ENCODE peak calls at places on chromosomes 4 and X, in ten cellular contexts. One of them, this sample, is unnamed.

GRCh38 chrX:110156167-110156754 is 153.3 kb downstream of the TMEM164 start:
- DNase-seq in fibroblast of the aortic adventitia: peak; percentile 36
- DNase-seq in foreskin keratinocyte: no peak
- DNase-seq in CD4-positive, alpha-beta memory T cell: peak; percentile 32
- DNase-seq in cardiac muscle cell: peak; percentile 21
- DNase-seq in heart right ventricle: no peak
- DNase-seq in SK-MEL-5: no peak
- DNase-seq in head of caudate nucleus: no peak
- DNase-seq in GM12865: no peak
- DNase-seq in mesenteric fat pad: no peak
- DNase-seq in this sample: no peak

GRCh38 chr4:124904723-124905390 is 192.3 kb upstream of the ANKRD50 start:
- DNase-seq in fibroblast of the aortic adventitia: no peak
- DNase-seq in foreskin keratinocyte: peak; percentile 12
- DNase-seq in CD4-positive, alpha-beta memory T cell: no peak
- DNase-seq in cardiac muscle cell: peak; percentile 2
- DNase-seq in heart right ventricle: no peak
- DNase-seq in SK-MEL-5: no peak
- DNase-seq in head of caudate nucleus: no peak
- DNase-seq in GM12865: no peak
- DNase-seq in mesenteric fat pad: no peak
- DNase-seq in this sample: no peak

GRCh38 chrX:48937065-48937907 is 18.5 kb upstream of the PIM2 start:
- DNase-seq in fibroblast of the aortic adventitia: no peak
- DNase-seq in foreskin keratinocyte: no peak
- DNase-seq in CD4-positive, alpha-beta memory T cell: peak; percentile 92
- DNase-seq in cardiac muscle cell: peak; percentile 30
- DNase-seq in heart right ventricle: peak; percentile 34
- DNase-seq in SK-MEL-5: peak; percentile 17
- DNase-seq in head of caudate nucleus: no peak
- DNase-seq in GM12865: peak; percentile 95
- DNase-seq in mesenteric fat pad: no peak
- DNase-seq in this sample: no peak

GRCh38 chrX:53236025-53236679 is 11.1 kb upstream of the KDM5C start:
- DNase-seq in fibroblast of the aortic adventitia: no peak
- DNase-seq in foreskin keratinocyte: no peak
- DNase-seq in CD4-positive, alpha-beta memory T cell: no peak
- DNase-seq in cardiac muscle cell: no peak
- DNase-seq in heart right ventricle: no peak
- DNase-seq in SK-MEL-5: no peak
- DNase-seq in head of caudate nucleus: no peak
- DNase-seq in GM12865: no peak
- DNase-seq in mesenteric fat pad: no peak
- DNase-seq in this sample: no peak

GRCh38 chr4:182343435-182343834 is 100.2 kb downstream of the TENM3 start:
- DNase-seq in fibroblast of the aortic adventitia: no peak
- DNase-seq in foreskin keratinocyte: no peak
- DNase-seq in CD4-positive, alpha-beta memory T cell: no peak
- DNase-seq in cardiac muscle cell: no peak
- DNase-seq in heart right ventricle: no peak
- DNase-seq in SK-MEL-5: no peak
- DNase-seq in head of caudate nucleus: no peak
- DNase-seq in GM12865: no peak
- DNase-seq in mesenteric fat pad: no peak
- DNase-seq in this sample: no peak

GRCh38 chr4:88737304-88738015 is 39.8 kb upstream of the NAP1L5 start:
- DNase-seq in fibroblast of the aortic adventitia: peak; percentile 29
- DNase-seq in foreskin keratinocyte: peak; percentile 37
- DNase-seq in CD4-positive, alpha-beta memory T cell: peak; percentile 17
- DNase-seq in cardiac muscle cell: no peak
- DNase-seq in heart right ventricle: no peak
- DNase-seq in SK-MEL-5: no peak
- DNase-seq in head of caudate nucleus: no peak
- DNase-seq in GM12865: no peak
- DNase-seq in mesenteric fat pad: no peak
- DNase-seq in this sample: no peak

GRCh38 chrX:136250191-136251041 is 784 bp downstream of the MAP7D3 start:
- DNase-seq in fibroblast of the aortic adventitia: no peak
- DNase-seq in foreskin keratinocyte: no peak
- DNase-seq in CD4-positive, alpha-beta memory T cell: no peak
- DNase-seq in cardiac muscle cell: peak; percentile 18
- DNase-seq in heart right ventricle: no peak
- DNase-seq in SK-MEL-5: peak; percentile 12
- DNase-seq in head of caudate nucleus: no peak
- DNase-seq in GM12865: peak; percentile 8
- DNase-seq in mesenteric fat pad: no peak
- DNase-seq in this sample: no peak

GRCh38 chrX:32118832-32119231 is 1047.0 kb upstream of the FTHL17 start:
- DNase-seq in fibroblast of the aortic adventitia: no peak
- DNase-seq in foreskin keratinocyte: no peak
- DNase-seq in CD4-positive, alpha-beta memory T cell: no peak
- DNase-seq in cardiac muscle cell: no peak
- DNase-seq in heart right ventricle: no peak
- DNase-seq in SK-MEL-5: no peak
- DNase-seq in head of caudate nucleus: no peak
- DNase-seq in GM12865: no peak
- DNase-seq in mesenteric fat pad: no peak
- DNase-seq in this sample: no peak

GRCh38 chr4:528835-529234 is 29.8 kb downstream of the PIGG start:
- DNase-seq in fibroblast of the aortic adventitia: no peak
- DNase-seq in foreskin keratinocyte: no peak
- DNase-seq in CD4-positive, alpha-beta memory T cell: no peak
- DNase-seq in cardiac muscle cell: no peak
- DNase-seq in heart right ventricle: no peak
- DNase-seq in SK-MEL-5: no peak
- DNase-seq in head of caudate nucleus: no peak
- DNase-seq in GM12865: no peak
- DNase-seq in mesenteric fat pad: peak; percentile 30
- DNase-seq in this sample: no peak

GRCh38 chrX:41470706-41471105 is 23.6 kb downstream of the NYX start:
- DNase-seq in fibroblast of the aortic adventitia: no peak
- DNase-seq in foreskin keratinocyte: no peak
- DNase-seq in CD4-positive, alpha-beta memory T cell: no peak
- DNase-seq in cardiac muscle cell: no peak
- DNase-seq in heart right ventricle: no peak
- DNase-seq in SK-MEL-5: no peak
- DNase-seq in head of caudate nucleus: no peak
- DNase-seq in GM12865: no peak
- DNase-seq in mesenteric fat pad: peak; percentile 22
- DNase-seq in this sample: no peak

GRCh38 chr4:105560488-105560887 is 8.1 kb downstream of the ARHGEF38 start:
- DNase-seq in fibroblast of the aortic adventitia: no peak
- DNase-seq in foreskin keratinocyte: peak; percentile 47
- DNase-seq in CD4-positive, alpha-beta memory T cell: no peak
- DNase-seq in cardiac muscle cell: no peak
- DNase-seq in heart right ventricle: no peak
- DNase-seq in SK-MEL-5: no peak
- DNase-seq in head of caudate nucleus: no peak
- DNase-seq in GM12865: no peak
- DNase-seq in mesenteric fat pad: no peak
- DNase-seq in this sample: no peak

GRCh38 chr4:155249036-155249566 is 40.7 kb downstream of the NPY2R start:
- DNase-seq in fibroblast of the aortic adventitia: no peak
- DNase-seq in foreskin keratinocyte: no peak
- DNase-seq in CD4-positive, alpha-beta memory T cell: no peak
- DNase-seq in cardiac muscle cell: no peak
- DNase-seq in heart right ventricle: no peak
- DNase-seq in SK-MEL-5: no peak
- DNase-seq in head of caudate nucleus: no peak
- DNase-seq in GM12865: no peak
- DNase-seq in mesenteric fat pad: no peak
- DNase-seq in this sample: no peak

GRCh38 chr4:123340381-123340701 is 56.3 kb upstream of the SPRY1 start:
- DNase-seq in fibroblast of the aortic adventitia: peak; percentile 89
- DNase-seq in foreskin keratinocyte: peak; percentile 86
- DNase-seq in CD4-positive, alpha-beta memory T cell: no peak
- DNase-seq in cardiac muscle cell: no peak
- DNase-seq in heart right ventricle: no peak
- DNase-seq in SK-MEL-5: no peak
- DNase-seq in head of caudate nucleus: no peak
- DNase-seq in GM12865: no peak
- DNase-seq in mesenteric fat pad: no peak
- DNase-seq in this sample: no peak

GRCh38 chrX:15167826-15168225 is 102.1 kb downstream of the ASB9 start:
- DNase-seq in fibroblast of the aortic adventitia: no peak
- DNase-seq in foreskin keratinocyte: no peak
- DNase-seq in CD4-positive, alpha-beta memory T cell: no peak
- DNase-seq in cardiac muscle cell: no peak
- DNase-seq in heart right ventricle: no peak
- DNase-seq in SK-MEL-5: no peak
- DNase-seq in head of caudate nucleus: no peak
- DNase-seq in GM12865: no peak
- DNase-seq in mesenteric fat pad: no peak
- DNase-seq in this sample: no peak

GRCh38 chr4:119111296-119111695 is 24.3 kb upstream of the MYOZ2 start:
- DNase-seq in fibroblast of the aortic adventitia: no peak
- DNase-seq in foreskin keratinocyte: no peak
- DNase-seq in CD4-positive, alpha-beta memory T cell: no peak
- DNase-seq in cardiac muscle cell: no peak
- DNase-seq in heart right ventricle: no peak
- DNase-seq in SK-MEL-5: no peak
- DNase-seq in head of caudate nucleus: no peak
- DNase-seq in GM12865: no peak
- DNase-seq in mesenteric fat pad: no peak
- DNase-seq in this sample: no peak

This sample was measured in posterior cingulate gyrus.